ENCODE peak calls at places on chromosomes 16 and 17, in five cellular contexts. K is K562, M is HepG2, Z is H1, D is GM12878. O is an unnamed sample.

GRCh38 chr17:75526555-75527270 is 1.2 kb downstream of the LLGL2 start:
- DNase-seq in K (no peak), M (no peak), Z (no peak), D (no peak), O (no peak)

GRCh38 chr16:18979936-18980335 is 3.8 kb upstream of the TMC7 start:
- DNase-seq in K (no peak), M (no peak), Z (no peak), D (no peak), O (no peak)

GRCh38 chr16:1778200-1779179 is 3.9 kb downstream of the SPSB3 start:
- DNase-seq in K (no peak), M (no peak), Z (no peak), D (no peak), O (no peak)

GRCh38 chr17:61321344-61321743 is 78.3 kb upstream of the TBX2 start:
- DNase-seq in K (no peak), M (no peak), Z (no peak), D (no peak), O (no peak)

GRCh38 chr16:82589407-82589806 is 37.4 kb upstream of the CDH13 start:
- DNase-seq in K (no peak), M (no peak), Z (no peak), D (no peak), O (no peak)

GRCh38 chr17:58315281-58315711 is 13.3 kb downstream of the TSPOAP1 start:
- DNase-seq in K (no peak), M (no peak), Z (no peak), D (no peak), O (no peak)

GRCh38 chr17:46769531-46770438 is 48.7 kb downstream of the WNT3 start:
- DNase-seq in K (no peak), M (no peak), Z (no peak), D (no peak), O (no peak)

GRCh38 chr16:12330977-12331376 is 354.4 kb downstream of the SNX29 start:
- DNase-seq in K (no peak), M (no peak), Z (no peak), D (no peak), O (no peak)

GRCh38 chr17:38416840-38417209 is 11.4 kb upstream of the ARHGAP23 start:
- DNase-seq in K (peak; percentile 20), M (no peak), Z (no peak), D (no peak), O (no peak)

GRCh38 chr17:13474073-13474800 is 127.5 kb downstream of the HS3ST3A1 start:
- DNase-seq in K (no peak), M (no peak), Z (no peak), D (no peak), O (no peak)

GRCh38 chr16:29806096-29806579 is at the start of gene MAZ:
- DNase-seq in K (peak; percentile 95), M (no peak), Z (no peak), D (no peak), O (no peak)

GRCh38 chr17:3879181-3879580 is 13.7 kb downstream of the CAMKK1 start:
- DNase-seq in K (no peak), M (no peak), Z (no peak), D (no peak), O (no peak)

GRCh38 chr16:86758932-86759331 is 180.6 kb downstream of the FOXL1 start:
- DNase-seq in K (no peak), M (no peak), Z (no peak), D (no peak), O (no peak)

GRCh38 chr16:47728229-47728628 is 267.1 kb downstream of the PHKB start:
- DNase-seq in K (no peak), M (no peak), Z (no peak), D (no peak), O (no peak)

GRCh38 chr16:27245276-27246231 is 23.0 kb downstream of the NSMCE1 start:
- DNase-seq in K (peak; percentile 76), M (no peak), Z (no peak), D (no peak), O (peak; percentile 65)

GRCh38 chr16:73956592-73957495 is 339.8 kb upstream of the PSMD7 start:
- DNase-seq in K (peak; percentile 61), M (peak; percentile 50), Z (no peak), D (peak; percentile 2), O (peak; percentile 52)

GRCh38 chr17:14428640-14429029 is 127.8 kb downstream of the HS3ST3B1 start:
- DNase-seq in K (no peak), M (no peak), Z (no peak), D (no peak), O (no peak)

GRCh38 chr17:35871415-35871814 is 2.7 kb upstream of the HEATR9 start:
- DNase-seq in K (no peak), M (no peak), Z (peak; percentile 10), D (no peak), O (no peak)

GRCh38 chr17:64377769-64378282 is 12.8 kb downstream of the PECAM1 start:
- DNase-seq in K (no peak), M (peak; percentile 73), Z (no peak), D (no peak), O (no peak)

GRCh38 chr16:19436540-19436939 is 18.9 kb downstream of the TMC5 start:
- DNase-seq in K (no peak), M (no peak), Z (no peak), D (no peak), O (no peak)

GRCh38 chr17:15966879-15967248 is 21.9 kb downstream of the ADORA2B start:
- DNase-seq in K (no peak), M (peak; percentile 35), Z (no peak), D (no peak), O (no peak)

GRCh38 chr17:77300016-77300686 is 159.4 kb downstream of the SEC14L1 start:
- DNase-seq in K (no peak), M (peak; percentile 53), Z (no peak), D (no peak), O (no peak)

GRCh38 chr17:6327007-6327406 is 107.9 kb downstream of the AIPL1 start:
- DNase-seq in K (peak; percentile 2), M (no peak), Z (no peak), D (no peak), O (no peak)

GRCh38 chr16:81608515-81609209 is 164.1 kb downstream of the CMIP start:
- DNase-seq in K (no peak), M (no peak), Z (no peak), D (no peak), O (no peak)

GRCh38 chr16:80065565-80065964 is 465.0 kb upstream of the MAF start:
- DNase-seq in K (no peak), M (no peak), Z (no peak), D (no peak), O (peak; percentile 21)

GRCh38 chr17:47240375-47240764 is 13.3 kb upstream of the ITGB3 start:
- DNase-seq in K (no peak), M (no peak), Z (no peak), D (no peak), O (no peak)

GRCh38 chr17:42475853-42476252 is 17.2 kb downstream of the ATP6V0A1 start:
- DNase-seq in K (no peak), M (no peak), Z (no peak), D (no peak), O (no peak)

GRCh38 chr17:43461185-43461584 is 22.6 kb upstream of the DHX8 start:
- DNase-seq in K (no peak), M (no peak), Z (no peak), D (no peak), O (no peak)

GRCh38 chr17:79011451-79012147 is 2.0 kb upstream of the CANT1 start:
- DNase-seq in K (peak; percentile 42), M (no peak), Z (no peak), D (no peak), O (no peak)

GRCh38 chr17:41037853-41038350 is 3.2 kb upstream of the KRTAP1-3 start:
- DNase-seq in K (no peak), M (no peak), Z (no peak), D (no peak), O (no peak)

GRCh38 chr17:47952181-47953021 is 5.3 kb downstream of the PRR15L start:
- DNase-seq in K (no peak), M (peak; percentile 67), Z (no peak), D (no peak), O (no peak)

GRCh38 chr17:27525316-27525715 is 69.1 kb downstream of the KSR1 start:
- DNase-seq in K (no peak), M (no peak), Z (no peak), D (no peak), O (no peak)

GRCh38 chr17:27524594-27524993 is 68.3 kb downstream of the KSR1 start:
- DNase-seq in K (no peak), M (no peak), Z (no peak), D (no peak), O (no peak)

GRCh38 chr17:27529230-27529796 is 73.1 kb downstream of the KSR1 start:
- DNase-seq in K (peak; percentile 86), M (no peak), Z (no peak), D (no peak), O (peak; percentile 83)

GRCh38 chr17:27525836-27526235 is 69.6 kb downstream of the KSR1 start:
- DNase-seq in K (no peak), M (no peak), Z (no peak), D (no peak), O (no peak)

DNA sequence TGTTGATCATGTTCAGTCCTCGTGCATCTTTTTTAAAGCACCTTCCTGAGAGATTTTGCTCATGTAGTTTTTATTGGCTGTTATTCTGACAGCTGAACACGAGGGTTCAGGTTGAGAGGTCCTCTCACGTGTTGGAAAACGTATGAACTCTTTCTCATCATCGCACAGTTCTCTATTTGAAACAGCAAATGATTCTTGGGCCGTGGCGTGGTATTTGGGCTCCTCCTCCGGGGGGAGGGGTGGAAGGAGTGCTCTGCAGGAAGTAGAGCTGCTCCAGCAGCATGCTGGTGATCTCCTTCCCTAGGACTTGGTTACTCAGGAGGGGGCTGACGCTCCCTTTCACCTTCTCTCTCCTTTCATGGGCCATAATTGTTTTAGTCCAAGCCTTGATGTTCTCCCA is 70.4 kb downstream of the KSR1 start:
- DNase-seq in K (peak; percentile 88), M (no peak), Z (no peak), D (no peak), O (peak; percentile 52)
- TF ChIP-seq KDM1A in K (no peak), M (no peak), Z (no peak), D (no peak), O (no peak)

GRCh38 chr17:18960803-18961511 is 9.0 kb downstream of the SLC5A10 start:
- DNase-seq in K (peak; percentile 82), M (peak; percentile 59), Z (peak; percentile 50), D (peak; percentile 44), O (peak; percentile 90)
- TF ChIP-seq KDM1A in K (no peak), M (no peak), Z (no peak), D (no peak), O (no peak)

DNA sequence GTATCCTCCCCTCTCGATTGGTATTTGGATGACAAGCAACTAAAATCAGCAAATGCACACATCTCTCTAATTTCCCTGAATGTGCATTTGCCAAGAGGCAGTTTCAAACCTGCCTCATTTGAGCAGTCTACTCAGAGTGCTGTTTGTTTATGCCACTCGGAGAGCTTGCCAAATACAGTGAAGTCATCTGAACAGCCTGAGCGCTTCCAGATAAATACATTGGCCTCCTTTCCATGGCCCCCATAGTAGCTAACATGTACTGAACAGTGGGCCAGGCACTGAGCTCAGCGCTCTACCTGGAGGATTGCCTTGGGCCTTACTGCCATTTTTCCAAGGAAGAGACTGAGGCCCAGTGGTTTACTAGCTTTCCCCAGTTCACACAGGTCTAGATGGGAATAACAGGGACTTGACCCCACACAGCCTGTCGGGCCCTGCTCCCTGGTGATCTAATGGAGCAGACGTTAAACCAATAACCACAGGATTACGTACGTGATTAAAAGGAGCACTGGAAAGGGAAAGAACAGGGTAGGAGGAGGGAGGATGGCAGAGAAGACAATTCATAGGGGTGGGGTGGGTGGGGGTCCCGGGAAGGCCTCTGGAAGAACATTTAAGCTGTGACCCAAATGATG is 18.7 kb upstream of the ANKRD40CL start:
- DNase-seq in K (no peak), M (no peak), Z (no peak), D (no peak), O (no peak)
- TF ChIP-seq KDM1A in K (no peak), M (no peak), Z (no peak), D (no peak), O (no peak)

GRCh38 chr16:88886311-88886914 is 20.0 kb upstream of the PABPN1L start:
- DNase-seq in K (no peak), M (no peak), Z (no peak), D (no peak), O (no peak)
- TF ChIP-seq KDM1A in K (no peak), M (no peak), Z (no peak), D (no peak), O (no peak)

O was measured in A549.